ENCODE peak calls at places on chromosomes 12 and 14, in six cellular contexts. One of them, this sample, is unnamed.

GRCh38 chr14:21894003-21894897 is 220.6 kb upstream of the OR4E1 start:
- DNase-seq in HEK293T: peak
- DNase-seq in GM12878: no peak
- DNase-seq in K562: peak
- DNase-seq in A549: peak
- DNase-seq in IMR-90: no peak
- DNase-seq in this sample: no peak

GRCh38 chr12:94849411-94849976 is 154.0 kb downstream of the NDUFA12 start:
- DNase-seq in HEK293T: no peak
- DNase-seq in GM12878: no peak
- DNase-seq in K562: no peak
- DNase-seq in A549: no peak
- DNase-seq in IMR-90: no peak
- DNase-seq in this sample: no peak

GRCh38 chr12:98594050-98594853 is 766 bp downstream of the SLC25A3 start:
- DNase-seq in HEK293T: no peak
- DNase-seq in GM12878: no peak
- DNase-seq in K562: peak
- DNase-seq in A549: no peak
- DNase-seq in IMR-90: no peak
- DNase-seq in this sample: no peak

GRCh38 chr12:113891737-113892520 is 74.2 kb downstream of the RBM19 start:
- DNase-seq in HEK293T: no peak
- DNase-seq in GM12878: no peak
- DNase-seq in K562: no peak
- DNase-seq in A549: no peak
- DNase-seq in IMR-90: no peak
- DNase-seq in this sample: no peak

GRCh38 chr12:65765436-65765813 is 58.9 kb upstream of the HMGA2 start:
- DNase-seq in HEK293T: no peak
- DNase-seq in GM12878: no peak
- DNase-seq in K562: no peak
- DNase-seq in A549: no peak
- DNase-seq in IMR-90: peak
- DNase-seq in this sample: no peak

GRCh38 chr12:49944718-49945117 is 5.8 kb upstream of the AQP2 start:
- DNase-seq in HEK293T: no peak
- DNase-seq in GM12878: no peak
- DNase-seq in K562: no peak
- DNase-seq in A549: no peak
- DNase-seq in IMR-90: no peak
- DNase-seq in this sample: no peak

GRCh38 chr12:80714055-80714454 is 2.7 kb upstream of the MYF5 start:
- DNase-seq in HEK293T: no peak
- DNase-seq in GM12878: no peak
- DNase-seq in K562: no peak
- DNase-seq in A549: no peak
- DNase-seq in IMR-90: peak
- DNase-seq in this sample: no peak

GRCh38 chr12:107027304-107028053 is 40.5 kb upstream of the MTERF2 start:
- DNase-seq in HEK293T: peak
- DNase-seq in GM12878: no peak
- DNase-seq in K562: no peak
- DNase-seq in A549: peak
- DNase-seq in IMR-90: peak
- DNase-seq in this sample: peak

GRCh38 chr12:87813476-87814234 is 215.5 kb downstream of the C12orf50 start:
- DNase-seq in HEK293T: no peak
- DNase-seq in GM12878: no peak
- DNase-seq in K562: no peak
- DNase-seq in A549: peak
- DNase-seq in IMR-90: peak
- DNase-seq in this sample: no peak

GRCh38 chr12:31323466-31324115 is 2.4 kb downstream of the SINHCAF start:
- DNase-seq in HEK293T: no peak
- DNase-seq in GM12878: no peak
- DNase-seq in K562: peak
- DNase-seq in A549: peak
- DNase-seq in IMR-90: no peak
- DNase-seq in this sample: no peak

GRCh38 chr12:47889040-47889439 is 15.8 kb downstream of the VDR start:
- DNase-seq in HEK293T: no peak
- DNase-seq in GM12878: no peak
- DNase-seq in K562: no peak
- DNase-seq in A549: no peak
- DNase-seq in IMR-90: no peak
- DNase-seq in this sample: no peak

GRCh38 chr12:5784626-5785130 is 160.4 kb downstream of the ANO2 start:
- DNase-seq in HEK293T: no peak
- DNase-seq in GM12878: no peak
- DNase-seq in K562: no peak
- DNase-seq in A549: no peak
- DNase-seq in IMR-90: no peak
- DNase-seq in this sample: no peak

GRCh38 chr14:76309572-76310551 is 66.1 kb upstream of the ESRRB start:
- DNase-seq in HEK293T: peak
- DNase-seq in GM12878: no peak
- DNase-seq in K562: no peak
- DNase-seq in A549: no peak
- DNase-seq in IMR-90: no peak
- DNase-seq in this sample: no peak

GRCh38 chr14:23121401-23121800 is 2.3 kb upstream of the CEBPE start:
- DNase-seq in HEK293T: no peak
- DNase-seq in GM12878: no peak
- DNase-seq in K562: no peak
- DNase-seq in A549: no peak
- DNase-seq in IMR-90: peak
- DNase-seq in this sample: no peak

GRCh38 chr14:23548351-23549318 is 2.9 kb downstream of the ZFHX2 start:
- DNase-seq in HEK293T: no peak
- DNase-seq in GM12878: no peak
- DNase-seq in K562: no peak
- DNase-seq in A549: no peak
- DNase-seq in IMR-90: peak
- DNase-seq in this sample: no peak

GRCh38 chr12:121453629-121454028 is 53.7 kb downstream of the RNF34 start:
- DNase-seq in HEK293T: no peak
- DNase-seq in GM12878: no peak
- DNase-seq in K562: no peak
- DNase-seq in A549: no peak
- DNase-seq in IMR-90: no peak
- DNase-seq in this sample: no peak

GRCh38 chr12:67958187-67958586 is 31.1 kb upstream of the IFNG-AS1 start:
- DNase-seq in HEK293T: no peak
- DNase-seq in GM12878: no peak
- DNase-seq in K562: no peak
- DNase-seq in A549: no peak
- DNase-seq in IMR-90: no peak
- DNase-seq in this sample: no peak

GRCh38 chr12:13701502-13701901 is 279.9 kb downstream of the GRIN2B start:
- DNase-seq in HEK293T: no peak
- DNase-seq in GM12878: no peak
- DNase-seq in K562: no peak
- DNase-seq in A549: no peak
- DNase-seq in IMR-90: no peak
- DNase-seq in this sample: no peak

GRCh38 chr14:63435838-63436237 is 107.3 kb downstream of the PPP2R5E start:
- DNase-seq in HEK293T: no peak
- DNase-seq in GM12878: no peak
- DNase-seq in K562: no peak
- DNase-seq in A549: peak
- DNase-seq in IMR-90: peak
- DNase-seq in this sample: peak

GRCh38 chr14:84409435-84409834 is 1120.5 kb upstream of the FLRT2 start:
- DNase-seq in HEK293T: no peak
- DNase-seq in GM12878: no peak
- DNase-seq in K562: no peak
- DNase-seq in A549: no peak
- DNase-seq in IMR-90: peak
- DNase-seq in this sample: no peak

GRCh38 chr12:23949212-23950010 is at the start of gene SOX5:
- DNase-seq in HEK293T: peak
- DNase-seq in GM12878: no peak
- DNase-seq in K562: peak
- DNase-seq in A549: peak
- DNase-seq in IMR-90: peak
- DNase-seq in this sample: peak

GRCh38 chr12:40986031-40986430 is 202.1 kb upstream of the PDZRN4 start:
- DNase-seq in HEK293T: no peak
- DNase-seq in GM12878: no peak
- DNase-seq in K562: no peak
- DNase-seq in A549: peak
- DNase-seq in IMR-90: no peak
- DNase-seq in this sample: no peak

GRCh38 chr12:5478081-5478706 is 46.3 kb downstream of the NTF3 start:
- DNase-seq in HEK293T: no peak
- DNase-seq in GM12878: no peak
- DNase-seq in K562: no peak
- DNase-seq in A549: no peak
- DNase-seq in IMR-90: peak
- DNase-seq in this sample: no peak

GRCh38 chr12:119902084-119902509 is 25.0 kb upstream of the CIT start:
- DNase-seq in HEK293T: peak
- DNase-seq in GM12878: peak
- DNase-seq in K562: peak
- DNase-seq in A549: peak
- DNase-seq in IMR-90: peak
- DNase-seq in this sample: peak

GRCh38 chr12:124786065-124786964 is 77.3 kb downstream of the SCARB1 start:
- DNase-seq in HEK293T: peak
- DNase-seq in GM12878: no peak
- DNase-seq in K562: no peak
- DNase-seq in A549: peak
- DNase-seq in IMR-90: peak
- DNase-seq in this sample: no peak
- TF ChIP-seq BHLHE40 in HEK293T: no peak
- TF ChIP-seq BHLHE40 in GM12878: no peak
- TF ChIP-seq BHLHE40 in K562: no peak
- TF ChIP-seq BHLHE40 in A549: no peak
- TF ChIP-seq BHLHE40 in IMR-90: peak
- TF ChIP-seq BHLHE40 in this sample: no peak

GRCh38 chr12:3534511-3534910 is 43.5 kb downstream of the PRMT8 start:
- DNase-seq in HEK293T: no peak
- DNase-seq in GM12878: no peak
- DNase-seq in K562: no peak
- DNase-seq in A549: no peak
- DNase-seq in IMR-90: no peak
- DNase-seq in this sample: no peak

GRCh38 chr12:3535431-3535841 is 44.4 kb downstream of the PRMT8 start:
- DNase-seq in HEK293T: no peak
- DNase-seq in GM12878: no peak
- DNase-seq in K562: no peak
- DNase-seq in A549: no peak
- DNase-seq in IMR-90: no peak
- DNase-seq in this sample: no peak

GRCh38 chr12:3531496-3531895 is 40.5 kb downstream of the PRMT8 start:
- DNase-seq in HEK293T: no peak
- DNase-seq in GM12878: no peak
- DNase-seq in K562: no peak
- DNase-seq in A549: no peak
- DNase-seq in IMR-90: no peak
- DNase-seq in this sample: no peak

GRCh38 chr12:3533703-3534386 is 42.8 kb downstream of the PRMT8 start:
- DNase-seq in HEK293T: no peak
- DNase-seq in GM12878: no peak
- DNase-seq in K562: no peak
- DNase-seq in A549: no peak
- DNase-seq in IMR-90: no peak
- DNase-seq in this sample: no peak

GRCh38 chr12:3532931-3533702 is 42.1 kb downstream of the PRMT8 start:
- DNase-seq in HEK293T: no peak
- DNase-seq in GM12878: no peak
- DNase-seq in K562: no peak
- DNase-seq in A549: no peak
- DNase-seq in IMR-90: no peak
- DNase-seq in this sample: no peak
- TF ChIP-seq BHLHE40 in HEK293T: no peak
- TF ChIP-seq BHLHE40 in GM12878: no peak
- TF ChIP-seq BHLHE40 in K562: no peak
- TF ChIP-seq BHLHE40 in A549: no peak
- TF ChIP-seq BHLHE40 in IMR-90: no peak
- TF ChIP-seq BHLHE40 in this sample: no peak

DNA sequence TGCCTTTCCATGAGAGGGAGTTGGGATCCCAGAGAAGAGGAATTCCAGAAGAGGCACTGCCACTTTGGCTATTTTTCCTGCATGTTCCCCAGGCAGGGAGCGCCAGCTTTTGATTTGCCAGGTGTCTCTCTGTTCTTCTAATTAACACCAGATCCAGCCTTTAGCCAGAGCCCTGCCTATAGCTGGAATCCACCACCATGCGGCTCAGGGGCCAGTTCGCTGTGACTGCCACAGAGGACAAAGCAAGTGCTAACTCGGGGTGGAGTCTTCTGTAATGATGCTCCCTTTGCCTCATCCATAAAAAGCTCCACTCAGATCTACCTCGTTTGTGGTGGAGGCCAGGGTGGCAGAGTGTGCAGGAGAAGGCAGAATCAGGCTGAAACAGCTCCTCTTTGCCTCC is 17.9 kb upstream of the CTDSP2 start:
- DNase-seq in HEK293T: no peak
- DNase-seq in GM12878: no peak
- DNase-seq in K562: no peak
- DNase-seq in A549: no peak
- DNase-seq in IMR-90: no peak
- DNase-seq in this sample: no peak
- TF ChIP-seq BHLHE40 in HEK293T: no peak
- TF ChIP-seq BHLHE40 in GM12878: no peak
- TF ChIP-seq BHLHE40 in K562: no peak
- TF ChIP-seq BHLHE40 in A549: no peak
- TF ChIP-seq BHLHE40 in IMR-90: no peak
- TF ChIP-seq BHLHE40 in this sample: no peak

DNA sequence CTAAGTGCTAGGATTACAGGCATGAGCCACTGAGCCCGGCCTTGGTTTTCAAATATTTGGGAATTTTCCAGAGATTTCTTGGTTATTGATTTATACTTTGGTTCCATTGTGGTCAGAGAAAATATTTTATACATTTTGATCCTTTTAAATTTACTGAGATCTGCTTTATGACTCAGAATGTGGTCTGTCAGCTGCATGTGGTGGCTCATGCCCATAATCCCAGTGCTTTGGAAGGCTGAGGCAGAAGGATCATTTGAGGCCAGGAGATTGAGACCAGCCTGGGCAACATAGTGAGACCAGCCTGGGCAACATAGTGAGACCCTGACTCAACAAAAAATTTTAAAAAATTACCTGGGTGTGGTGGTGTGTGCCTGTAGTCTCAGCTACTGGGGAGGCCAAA is 49.8 kb downstream of the ADCK1 start:
- DNase-seq in HEK293T: no peak
- DNase-seq in GM12878: no peak
- DNase-seq in K562: no peak
- DNase-seq in A549: no peak
- DNase-seq in IMR-90: peak
- DNase-seq in this sample: no peak
- TF ChIP-seq BHLHE40 in HEK293T: no peak
- TF ChIP-seq BHLHE40 in GM12878: no peak
- TF ChIP-seq BHLHE40 in K562: no peak
- TF ChIP-seq BHLHE40 in A549: no peak
- TF ChIP-seq BHLHE40 in IMR-90: no peak
- TF ChIP-seq BHLHE40 in this sample: no peak

GRCh38 chr12:92614502-92614901 is 88.3 kb upstream of the PLEKHG7 start:
- DNase-seq in HEK293T: no peak
- DNase-seq in GM12878: no peak
- DNase-seq in K562: no peak
- DNase-seq in A549: no peak
- DNase-seq in IMR-90: no peak
- DNase-seq in this sample: no peak
- TF ChIP-seq BHLHE40 in HEK293T: no peak
- TF ChIP-seq BHLHE40 in GM12878: no peak
- TF ChIP-seq BHLHE40 in K562: no peak
- TF ChIP-seq BHLHE40 in A549: no peak
- TF ChIP-seq BHLHE40 in IMR-90: no peak
- TF ChIP-seq BHLHE40 in this sample: no peak

This sample was measured in HepG2.